ENCODE peak calls at places on chromosome 20, in five cellular contexts. I is natural killer cell treated with Interleukin-12 subunit alpha and Interleukin-12 subunit beta and Interleukin-15 and Interleukin-18, amount 100 ng/mL, for 72 hours; R is activated gamma-delta T cell treated with Interleukin-2 at 50 U/mL for 16 hours; V is COR-L47; K is GM23248. H is an unnamed sample.

GRCh38 chr20:63054695-63055240 is 48.0 kb upstream of the BHLHE23 start:
- DNase-seq in I (peak), R (no peak), V (no peak), K (no peak), H (no peak)

GRCh38 chr20:36792422-36792821 is 18.9 kb upstream of the DSN1 start:
- DNase-seq in I (no peak), R (no peak), V (peak), K (peak), H (peak)

GRCh38 chr20:61694666-61695065 is 371.0 kb downstream of the TAF4 start:
- DNase-seq in I (peak), R (no peak), V (no peak), K (no peak), H (no peak)

GRCh38 chr20:33769032-33769431 is 37.2 kb downstream of the ZNF341 start:
- DNase-seq in I (no peak), R (no peak), V (no peak), K (no peak), H (no peak)

GRCh38 chr20:36720510-36720909 is 25.4 kb downstream of the NDRG3 start:
- DNase-seq in I (no peak), R (no peak), V (no peak), K (peak), H (no peak)

GRCh38 chr20:45059022-45059728 is 41.8 kb downstream of the KCNS1 start:
- DNase-seq in I (no peak), R (no peak), V (no peak), K (peak), H (no peak)

GRCh38 chr20:48695255-48695654 is 132.5 kb downstream of the PREX1 start:
- DNase-seq in I (no peak), R (no peak), V (no peak), K (no peak), H (no peak)

GRCh38 chr20:217266-217665 is 9.8 kb upstream of the DEFB129 start:
- DNase-seq in I (no peak), R (no peak), V (no peak), K (no peak), H (no peak)

GRCh38 chr20:63232235-63233060 is 3.3 kb upstream of the BIRC7 start:
- DNase-seq in I (no peak), R (no peak), V (no peak), K (peak), H (no peak)